ENCODE peak calls at places on chromosomes 4 and X, in four cellular contexts. One of them, this sample, is unnamed.

GRCh38 chrX:10108288-10108687 is 48.5 kb upstream of the CLCN4 start:
- DNase-seq in GM13976: no peak
- DNase-seq in Right ventricle myocardium inferior: no peak
- DNase-seq in iPS-NIHi11: no peak
- DNase-seq in this sample: no peak

GRCh38 chrX:123648028-123648810 is 84.6 kb downstream of the THOC2 start:
- DNase-seq in Right ventricle myocardium inferior: no peak
- DNase-seq in GM13976: no peak
- DNase-seq in iPS-NIHi11: peak; percentile 45
- DNase-seq in this sample: no peak

GRCh38 chr4:48912349-48912748 is 5.8 kb upstream of the OCIAD2 start:
- DNase-seq in iPS-NIHi11: no peak
- DNase-seq in GM13976: no peak
- DNase-seq in Right ventricle myocardium inferior: no peak
- DNase-seq in this sample: no peak

GRCh38 chr4:166924456-166924855 is 309.8 kb downstream of the SPOCK3 start:
- DNase-seq in Right ventricle myocardium inferior: no peak
- DNase-seq in GM13976: no peak
- DNase-seq in iPS-NIHi11: no peak
- DNase-seq in this sample: no peak

GRCh38 chr4:12729384-12729783 is 754.8 kb downstream of the RAB28 start:
- DNase-seq in GM13976: peak; percentile 13
- DNase-seq in iPS-NIHi11: peak; percentile 57
- DNase-seq in Right ventricle myocardium inferior: no peak
- DNase-seq in this sample: no peak

GRCh38 chr4:185298728-185299394 is 89.5 kb downstream of the SNX25 start:
- DNase-seq in GM13976: no peak
- DNase-seq in iPS-NIHi11: no peak
- DNase-seq in Right ventricle myocardium inferior: no peak
- DNase-seq in this sample: no peak

GRCh38 chr4:19329077-19329476 is 922.6 kb upstream of the SLIT2 start:
- DNase-seq in iPS-NIHi11: no peak
- DNase-seq in Right ventricle myocardium inferior: no peak
- DNase-seq in GM13976: no peak
- DNase-seq in this sample: no peak

GRCh38 chrX:17553451-17553850 is 178.5 kb downstream of the NHS start:
- DNase-seq in iPS-NIHi11: peak; percentile 22
- DNase-seq in GM13976: no peak
- DNase-seq in Right ventricle myocardium inferior: no peak
- DNase-seq in this sample: no peak

GRCh38 chr4:145907827-145908226 is 30.8 kb downstream of the ZNF827 start:
- DNase-seq in GM13976: no peak
- DNase-seq in Right ventricle myocardium inferior: no peak
- DNase-seq in iPS-NIHi11: no peak
- DNase-seq in this sample: no peak

GRCh38 chr4:126306152-126306869 is 991.6 kb downstream of the FAT4 start:
- DNase-seq in iPS-NIHi11: no peak
- DNase-seq in GM13976: no peak
- DNase-seq in Right ventricle myocardium inferior: no peak
- DNase-seq in this sample: no peak

GRCh38 chr4:85861064-85861767 is 386.3 kb downstream of the ARHGAP24 start:
- DNase-seq in iPS-NIHi11: no peak
- DNase-seq in Right ventricle myocardium inferior: no peak
- DNase-seq in GM13976: no peak
- DNase-seq in this sample: no peak

GRCh38 chr4:88008624-88009235 is 1.3 kb downstream of the PKD2 start:
- DNase-seq in iPS-NIHi11: no peak
- DNase-seq in Right ventricle myocardium inferior: no peak
- DNase-seq in GM13976: peak; percentile 29
- DNase-seq in this sample: no peak

GRCh38 chr4:139721789-139722188 is 56.2 kb downstream of the MGST2 start:
- DNase-seq in iPS-NIHi11: no peak
- DNase-seq in Right ventricle myocardium inferior: no peak
- DNase-seq in GM13976: no peak
- DNase-seq in this sample: no peak

GRCh38 chr4:89000844-89001360 is 56.1 kb downstream of the FAM13A start:
- DNase-seq in iPS-NIHi11: no peak
- DNase-seq in Right ventricle myocardium inferior: no peak
- DNase-seq in GM13976: no peak
- DNase-seq in this sample: no peak

GRCh38 chr4:104693601-104694201 is 199.0 kb upstream of the CXXC4 start:
- DNase-seq in iPS-NIHi11: no peak
- DNase-seq in GM13976: no peak
- DNase-seq in Right ventricle myocardium inferior: no peak
- DNase-seq in this sample: no peak

GRCh38 chr4:118981839-118982381 is 93.3 kb downstream of the SYNPO2 start:
- DNase-seq in GM13976: peak; percentile 66
- DNase-seq in iPS-NIHi11: peak; percentile 74
- DNase-seq in Right ventricle myocardium inferior: peak; percentile 48
- DNase-seq in this sample: no peak

GRCh38 chrX:34638116-34638515 is 19.0 kb downstream of the TMEM47 start:
- DNase-seq in iPS-NIHi11: no peak
- DNase-seq in GM13976: no peak
- DNase-seq in Right ventricle myocardium inferior: no peak
- DNase-seq in this sample: no peak

GRCh38 chr4:152160236-152160800 is 375.6 kb downstream of the FBXW7 start:
- DNase-seq in Right ventricle myocardium inferior: no peak
- DNase-seq in GM13976: no peak
- DNase-seq in iPS-NIHi11: no peak
- DNase-seq in this sample: no peak

GRCh38 chr4:159047478-159048165 is 55.3 kb upstream of the RAPGEF2 start:
- DNase-seq in GM13976: no peak
- DNase-seq in iPS-NIHi11: no peak
- DNase-seq in Right ventricle myocardium inferior: no peak
- DNase-seq in this sample: no peak

GRCh38 chr4:87089368-87089767 is 131.1 kb downstream of the KLHL8 start:
- DNase-seq in iPS-NIHi11: no peak
- DNase-seq in Right ventricle myocardium inferior: no peak
- DNase-seq in GM13976: no peak
- DNase-seq in this sample: no peak

GRCh38 chr4:186726440-186727148 is 2.9 kb upstream of the FAT1 start:
- DNase-seq in GM13976: no peak
- DNase-seq in Right ventricle myocardium inferior: peak; percentile 76
- DNase-seq in iPS-NIHi11: peak; percentile 88
- DNase-seq in this sample: no peak

GRCh38 chr4:75643651-75644050 is 13.3 kb upstream of the CDKL2 start:
- DNase-seq in iPS-NIHi11: no peak
- DNase-seq in Right ventricle myocardium inferior: no peak
- DNase-seq in GM13976: no peak
- DNase-seq in this sample: no peak

GRCh38 chrX:274904-275475 is 6.2 kb upstream of the PLCXD1 start:
- DNase-seq in Right ventricle myocardium inferior: no peak
- DNase-seq in GM13976: no peak
- DNase-seq in iPS-NIHi11: peak; percentile 77
- DNase-seq in this sample: peak; percentile 61

GRCh38 chr4:87511500-87511899 is 17.7 kb downstream of the SPARCL1 start:
- DNase-seq in iPS-NIHi11: no peak
- DNase-seq in Right ventricle myocardium inferior: no peak
- DNase-seq in GM13976: no peak
- DNase-seq in this sample: no peak

GRCh38 chr4:85107553-85107952 is 141.1 kb upstream of the WDFY3 start:
- DNase-seq in iPS-NIHi11: peak; percentile 44
- DNase-seq in GM13976: no peak
- DNase-seq in Right ventricle myocardium inferior: no peak
- DNase-seq in this sample: no peak

GRCh38 chr4:102036619-102037376 is 246.3 kb downstream of the BANK1 start:
- DNase-seq in iPS-NIHi11: no peak
- DNase-seq in GM13976: no peak
- DNase-seq in Right ventricle myocardium inferior: no peak
- DNase-seq in this sample: no peak

GRCh38 chr4:7052313-7052712 is 9.1 kb downstream of the TADA2B start:
- DNase-seq in GM13976: no peak
- DNase-seq in Right ventricle myocardium inferior: no peak
- DNase-seq in iPS-NIHi11: no peak
- DNase-seq in this sample: no peak

GRCh38 chr4:183499389-183499788 is 5.5 kb upstream of the ING2 start:
- DNase-seq in iPS-NIHi11: no peak
- DNase-seq in GM13976: no peak
- DNase-seq in Right ventricle myocardium inferior: no peak
- DNase-seq in this sample: no peak

GRCh38 chr4:4506961-4507360 is 34.9 kb downstream of the STX18 start:
- DNase-seq in iPS-NIHi11: no peak
- DNase-seq in Right ventricle myocardium inferior: no peak
- DNase-seq in GM13976: no peak
- DNase-seq in this sample: no peak